ENCODE peak calls at places on chromosomes 2 and 18, in nine cellular contexts. H, J, K, Z, W, R, T, M and E are unnamed samples.
A peak's percentile ranks its signal among the peaks of the same experiment; 100 is the strongest.

GRCh38 chr2:41042343-41042742 is 590.5 kb upstream of the SLC8A1 start:
- DNase-seq in H (no peak), J (peak; percentile 4), K (no peak), Z (no peak), W (no peak), R (no peak), T (no peak), M (peak; percentile 0), E (no peak)

GRCh38 chr2:120401275-120402069 is 55.5 kb downstream of the INHBB start:
- DNase-seq in H (no peak), J (no peak), K (peak; percentile 43), Z (no peak), W (no peak), R (no peak), T (no peak), M (no peak), E (no peak)

GRCh38 chr2:54574107-54574859 is 118.2 kb downstream of the SPTBN1 start:
- DNase-seq in H (no peak), J (peak; percentile 77), K (no peak), Z (no peak), W (no peak), R (peak; percentile 36), T (no peak), M (peak; percentile 49), E (no peak)

GRCh38 chr2:170143045-170143717 is 34.8 kb upstream of the MYO3B start:
- DNase-seq in H (no peak), J (no peak), K (no peak), Z (no peak), W (no peak), R (no peak), T (no peak), M (no peak), E (peak; percentile 37)

GRCh38 chr2:216590780-216591179 is 42.4 kb upstream of the IGFBP2 start:
- DNase-seq in H (no peak), J (peak; percentile 57), K (no peak), Z (peak; percentile 36), W (no peak), R (no peak), T (no peak), M (peak; percentile 66), E (no peak)

GRCh38 chr2:207869784-207870778 is 100.4 kb upstream of the FZD5 start:
- DNase-seq in H (no peak), J (peak; percentile 89), K (no peak), Z (no peak), W (no peak), R (no peak), T (no peak), M (peak; percentile 80), E (peak; percentile 39)

GRCh38 chr2:197159681-197160211 is 150.8 kb downstream of the ANKRD44 start:
- DNase-seq in H (no peak), J (peak; percentile 78), K (no peak), Z (no peak), W (peak; percentile 18), R (no peak), T (no peak), M (peak; percentile 70), E (no peak)

GRCh38 chr2:47230418-47230817 is 75.3 kb upstream of the STPG4 start:
- DNase-seq in H (no peak), J (peak; percentile 40), K (peak; percentile 85), Z (peak; percentile 85), W (no peak), R (no peak), T (no peak), M (peak; percentile 78), E (no peak)

GRCh38 chr2:237011196-237011595 is 74.5 kb upstream of the COPS8 start:
- DNase-seq in H (no peak), J (no peak), K (no peak), Z (no peak), W (no peak), R (no peak), T (no peak), M (peak; percentile 50), E (no peak)

GRCh38 chr2:240168041-240168440 is 27.6 kb upstream of the OTOS start:
- DNase-seq in H (no peak), J (no peak), K (peak; percentile 39), Z (no peak), W (no peak), R (no peak), T (no peak), M (no peak), E (no peak)

GRCh38 chr2:228720895-228721294 is 539.4 kb upstream of the SPHKAP start:
- DNase-seq in H (no peak), J (no peak), K (no peak), Z (no peak), W (no peak), R (no peak), T (no peak), M (no peak), E (no peak)

GRCh38 chr2:54629914-54630609 is 93.4 kb upstream of the EML6 start:
- DNase-seq in H (no peak), J (peak; percentile 74), K (no peak), Z (no peak), W (no peak), R (no peak), T (no peak), M (peak; percentile 79), E (peak; percentile 75)

GRCh38 chr2:29699045-29699444 is 222.3 kb downstream of the ALK start:
- DNase-seq in H (no peak), J (no peak), K (no peak), Z (no peak), W (no peak), R (no peak), T (no peak), M (no peak), E (no peak)

GRCh38 chr2:213022987-213023386 is 128.4 kb downstream of the IKZF2 start:
- DNase-seq in H (no peak), J (no peak), K (no peak), Z (no peak), W (no peak), R (no peak), T (no peak), M (no peak), E (no peak)

GRCh38 chr2:68282814-68283812 is 30.8 kb upstream of the PPP3R1 start:
- DNase-seq in H (peak; percentile 42), J (peak; percentile 54), K (no peak), Z (no peak), W (no peak), R (peak; percentile 38), T (peak; percentile 27), M (peak; percentile 63), E (peak; percentile 56)

GRCh38 chr2:101823347-101823791 is 125.9 kb downstream of the MAP4K4 start:
- DNase-seq in H (peak; percentile 32), J (peak; percentile 91), K (no peak), Z (peak; percentile 57), W (peak; percentile 34), R (no peak), T (no peak), M (peak; percentile 79), E (peak; percentile 48)

GRCh38 chr2:37789988-37790387 is 118.5 kb upstream of the CDC42EP3 start:
- DNase-seq in H (no peak), J (peak; percentile 67), K (no peak), Z (no peak), W (no peak), R (no peak), T (no peak), M (no peak), E (no peak)

GRCh38 chr2:235740821-235741220 is 247.0 kb downstream of the AGAP1 start:
- DNase-seq in H (peak; percentile 32), J (peak; percentile 32), K (no peak), Z (no peak), W (no peak), R (peak; percentile 44), T (peak; percentile 17), M (no peak), E (peak; percentile 46)

GRCh38 chr2:213991454-213992108 is 419.3 kb upstream of the VWC2L start:
- DNase-seq in H (no peak), J (peak; percentile 20), K (no peak), Z (no peak), W (no peak), R (no peak), T (no peak), M (peak; percentile 36), E (no peak)

GRCh38 chr18:66226782-66227181 is 377.1 kb downstream of the CDH19 start:
- DNase-seq in H (no peak), J (no peak), K (no peak), Z (no peak), W (no peak), R (peak; percentile 36), T (no peak), M (no peak), E (no peak)

GRCh38 chr2:133568172-133568571 is at the start of gene NCKAP5:
- DNase-seq in H (no peak), J (peak; percentile 78), K (no peak), Z (no peak), W (no peak), R (peak; percentile 4), T (no peak), M (peak; percentile 55), E (peak; percentile 10)

GRCh38 chr2:146312899-146313298 is 1531.9 kb upstream of the ACVR2A start:
- DNase-seq in H (peak; percentile 45), J (peak; percentile 69), K (no peak), Z (no peak), W (no peak), R (no peak), T (peak; percentile 13), M (peak; percentile 58), E (no peak)

GRCh38 chr18:35376393-35376741 is 770 bp downstream of the ZNF396 start:
- DNase-seq in H (no peak), J (no peak), K (peak; percentile 64), Z (peak; percentile 22), W (no peak), R (peak; percentile 78), T (peak; percentile 47), M (no peak), E (peak; percentile 44)

GRCh38 chr2:61620244-61621159 is 82.3 kb upstream of the XPO1 start:
- DNase-seq in H (no peak), J (peak; percentile 92), K (peak; percentile 13), Z (no peak), W (no peak), R (no peak), T (no peak), M (peak; percentile 91), E (no peak)

GRCh38 chr18:26327062-26327461 is 100.8 kb downstream of the TAF4B start:
- DNase-seq in H (no peak), J (no peak), K (no peak), Z (no peak), W (no peak), R (no peak), T (no peak), M (peak; percentile 17), E (no peak)

GRCh38 chr2:126315840-126316239 is 340.1 kb upstream of the GYPC start:
- DNase-seq in H (no peak), J (no peak), K (no peak), Z (no peak), W (no peak), R (no peak), T (no peak), M (peak; percentile 1), E (no peak)

GRCh38 chr2:11871421-11871820 is 125.0 kb downstream of the LPIN1 start:
- DNase-seq in H (no peak), J (no peak), K (no peak), Z (no peak), W (no peak), R (no peak), T (no peak), M (no peak), E (no peak)

GRCh38 chr2:102355526-102356380 is at the start of gene IL18R1:
- DNase-seq in H (peak; percentile 16), J (peak; percentile 76), K (peak; percentile 85), Z (peak; percentile 42), W (peak; percentile 64), R (peak; percentile 38), T (peak; percentile 9), M (peak; percentile 92), E (peak; percentile 77)